ENCODE peak calls at places on chromosomes 13 and 19, in six cellular contexts. One of them, this sample, is unnamed.

GRCh38 chr13:94329754-94330551 is 149.5 kb downstream of the DCT start:
- DNase-seq in epithelial cell of esophagus: peak
- DNase-seq in fibroblast of pulmonary artery: peak
- DNase-seq in activated CD8-positive, alpha-beta T cell treated with anti-CD3 and anti-CD28 coated beads for 36 hours: no peak
- DNase-seq in HFF-Myc: peak
- DNase-seq in MM.1S: no peak
- DNase-seq in this sample: no peak

GRCh38 chr13:74070513-74070912 is 63.7 kb downstream of the KLF12 start:
- DNase-seq in activated CD8-positive, alpha-beta T cell treated with anti-CD3 and anti-CD28 coated beads for 36 hours: no peak
- DNase-seq in HFF-Myc: no peak
- DNase-seq in fibroblast of pulmonary artery: no peak
- DNase-seq in epithelial cell of esophagus: no peak
- DNase-seq in MM.1S: no peak
- DNase-seq in this sample: no peak

GRCh38 chr13:113886561-113887112 is 22.8 kb upstream of the GAS6 start:
- DNase-seq in HFF-Myc: no peak
- DNase-seq in fibroblast of pulmonary artery: no peak
- DNase-seq in activated CD8-positive, alpha-beta T cell treated with anti-CD3 and anti-CD28 coated beads for 36 hours: no peak
- DNase-seq in epithelial cell of esophagus: no peak
- DNase-seq in MM.1S: peak
- DNase-seq in this sample: no peak

GRCh38 chr19:3506384-3507340 is 551 bp downstream of the FZR1 start:
- DNase-seq in fibroblast of pulmonary artery: no peak
- DNase-seq in activated CD8-positive, alpha-beta T cell treated with anti-CD3 and anti-CD28 coated beads for 36 hours: peak
- DNase-seq in MM.1S: peak
- DNase-seq in HFF-Myc: no peak
- DNase-seq in epithelial cell of esophagus: no peak
- DNase-seq in this sample: peak

GRCh38 chr19:54299515-54299914 is 13.5 kb downstream of the LILRA5 start:
- DNase-seq in MM.1S: no peak
- DNase-seq in activated CD8-positive, alpha-beta T cell treated with anti-CD3 and anti-CD28 coated beads for 36 hours: no peak
- DNase-seq in epithelial cell of esophagus: no peak
- DNase-seq in fibroblast of pulmonary artery: no peak
- DNase-seq in HFF-Myc: no peak
- DNase-seq in this sample: no peak

GRCh38 chr19:2487780-2488330 is 11.9 kb downstream of the GADD45B start:
- DNase-seq in fibroblast of pulmonary artery: no peak
- DNase-seq in HFF-Myc: no peak
- DNase-seq in activated CD8-positive, alpha-beta T cell treated with anti-CD3 and anti-CD28 coated beads for 36 hours: no peak
- DNase-seq in MM.1S: no peak
- DNase-seq in epithelial cell of esophagus: no peak
- DNase-seq in this sample: no peak

GRCh38 chr19:43224855-43225253 is 19.4 kb upstream of the PSG4 start:
- DNase-seq in MM.1S: no peak
- DNase-seq in fibroblast of pulmonary artery: no peak
- DNase-seq in epithelial cell of esophagus: no peak
- DNase-seq in HFF-Myc: no peak
- DNase-seq in activated CD8-positive, alpha-beta T cell treated with anti-CD3 and anti-CD28 coated beads for 36 hours: no peak
- DNase-seq in this sample: no peak

GRCh38 chr19:48627211-48627864 is 8.0 kb downstream of the SPHK2 start:
- DNase-seq in activated CD8-positive, alpha-beta T cell treated with anti-CD3 and anti-CD28 coated beads for 36 hours: peak
- DNase-seq in fibroblast of pulmonary artery: no peak
- DNase-seq in HFF-Myc: no peak
- DNase-seq in MM.1S: no peak
- DNase-seq in epithelial cell of esophagus: peak
- DNase-seq in this sample: no peak

GRCh38 chr13:79549355-79550106 is 68.6 kb downstream of the NDFIP2 start:
- DNase-seq in HFF-Myc: no peak
- DNase-seq in MM.1S: no peak
- DNase-seq in activated CD8-positive, alpha-beta T cell treated with anti-CD3 and anti-CD28 coated beads for 36 hours: no peak
- DNase-seq in epithelial cell of esophagus: no peak
- DNase-seq in fibroblast of pulmonary artery: peak
- DNase-seq in this sample: no peak

GRCh38 chr19:55179570-55180484 is at the start of gene SYT5:
- DNase-seq in activated CD8-positive, alpha-beta T cell treated with anti-CD3 and anti-CD28 coated beads for 36 hours: peak
- DNase-seq in MM.1S: peak
- DNase-seq in epithelial cell of esophagus: peak
- DNase-seq in HFF-Myc: no peak
- DNase-seq in fibroblast of pulmonary artery: no peak
- DNase-seq in this sample: peak

GRCh38 chr19:49812452-49812996 is 568 bp downstream of the FUZ start:
- DNase-seq in activated CD8-positive, alpha-beta T cell treated with anti-CD3 and anti-CD28 coated beads for 36 hours: no peak
- DNase-seq in MM.1S: no peak
- DNase-seq in epithelial cell of esophagus: no peak
- DNase-seq in fibroblast of pulmonary artery: no peak
- DNase-seq in HFF-Myc: no peak
- DNase-seq in this sample: no peak

GRCh38 chr19:1410789-1411188 is 3.4 kb downstream of the DAZAP1 start:
- DNase-seq in activated CD8-positive, alpha-beta T cell treated with anti-CD3 and anti-CD28 coated beads for 36 hours: no peak
- DNase-seq in epithelial cell of esophagus: no peak
- DNase-seq in fibroblast of pulmonary artery: no peak
- DNase-seq in MM.1S: no peak
- DNase-seq in HFF-Myc: no peak
- DNase-seq in this sample: no peak
- TF ChIP-seq CTCF in activated CD8-positive, alpha-beta T cell treated with anti-CD3 and anti-CD28 coated beads for 36 hours: no peak
- TF ChIP-seq CTCF in epithelial cell of esophagus: no peak
- TF ChIP-seq CTCF in fibroblast of pulmonary artery: no peak
- TF ChIP-seq CTCF in MM.1S: no peak
- TF ChIP-seq CTCF in HFF-Myc: no peak
- TF ChIP-seq CTCF in this sample: no peak

DNA sequence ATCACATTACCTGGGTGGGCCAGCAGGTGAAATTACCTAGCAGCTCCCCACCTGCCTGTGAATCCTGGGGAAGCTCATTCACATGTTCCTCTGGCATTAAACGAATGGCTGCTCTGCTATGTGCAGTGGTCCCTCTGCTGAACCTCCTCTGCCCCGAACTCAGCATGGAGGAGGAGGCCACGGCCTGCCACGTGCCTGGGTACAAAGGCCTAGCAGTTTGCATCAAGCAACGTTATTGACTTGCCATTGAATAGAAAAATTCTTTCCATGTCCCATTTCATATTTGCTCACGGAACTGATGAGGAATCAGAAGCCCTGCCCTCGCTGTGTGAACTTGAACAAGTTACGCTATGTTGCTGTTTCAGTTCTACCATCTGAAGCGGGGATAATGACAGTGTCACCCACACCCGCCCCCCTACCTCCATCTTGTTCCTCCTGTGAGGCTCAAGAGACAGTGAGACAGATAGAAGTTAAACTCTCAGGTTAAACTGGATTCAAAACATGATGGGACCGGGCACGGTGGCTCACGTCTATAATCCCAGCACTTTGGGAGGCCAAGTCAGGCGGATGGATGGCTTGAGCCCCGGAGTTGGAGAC is 25.3 kb downstream of the SLC7A1 start:
- DNase-seq in activated CD8-positive, alpha-beta T cell treated with anti-CD3 and anti-CD28 coated beads for 36 hours: no peak
- DNase-seq in fibroblast of pulmonary artery: no peak
- DNase-seq in HFF-Myc: no peak
- DNase-seq in epithelial cell of esophagus: no peak
- DNase-seq in MM.1S: no peak
- DNase-seq in this sample: no peak
- TF ChIP-seq CTCF in activated CD8-positive, alpha-beta T cell treated with anti-CD3 and anti-CD28 coated beads for 36 hours: no peak
- TF ChIP-seq CTCF in fibroblast of pulmonary artery: no peak
- TF ChIP-seq CTCF in HFF-Myc: no peak
- TF ChIP-seq CTCF in epithelial cell of esophagus: no peak
- TF ChIP-seq CTCF in MM.1S: no peak
- TF ChIP-seq CTCF in this sample: no peak

GRCh38 chr19:57802269-57802668 is 12.4 kb downstream of the ZNF552 start:
- DNase-seq in epithelial cell of esophagus: no peak
- DNase-seq in MM.1S: no peak
- DNase-seq in fibroblast of pulmonary artery: no peak
- DNase-seq in HFF-Myc: no peak
- DNase-seq in activated CD8-positive, alpha-beta T cell treated with anti-CD3 and anti-CD28 coated beads for 36 hours: no peak
- DNase-seq in this sample: no peak
- TF ChIP-seq CTCF in epithelial cell of esophagus: no peak
- TF ChIP-seq CTCF in MM.1S: no peak
- TF ChIP-seq CTCF in fibroblast of pulmonary artery: no peak
- TF ChIP-seq CTCF in HFF-Myc: no peak
- TF ChIP-seq CTCF in activated CD8-positive, alpha-beta T cell treated with anti-CD3 and anti-CD28 coated beads for 36 hours: no peak
- TF ChIP-seq CTCF in this sample: no peak

GRCh38 chr19:29415507-29415906 is 110.3 kb upstream of the VSTM2B start:
- DNase-seq in MM.1S: no peak
- DNase-seq in activated CD8-positive, alpha-beta T cell treated with anti-CD3 and anti-CD28 coated beads for 36 hours: no peak
- DNase-seq in epithelial cell of esophagus: no peak
- DNase-seq in fibroblast of pulmonary artery: no peak
- DNase-seq in HFF-Myc: no peak
- DNase-seq in this sample: no peak
- TF ChIP-seq CTCF in MM.1S: no peak
- TF ChIP-seq CTCF in activated CD8-positive, alpha-beta T cell treated with anti-CD3 and anti-CD28 coated beads for 36 hours: no peak
- TF ChIP-seq CTCF in epithelial cell of esophagus: no peak
- TF ChIP-seq CTCF in fibroblast of pulmonary artery: no peak
- TF ChIP-seq CTCF in HFF-Myc: no peak
- TF ChIP-seq CTCF in this sample: no peak

GRCh38 chr13:38530492-38530891 is 156.4 kb upstream of the FREM2 start:
- DNase-seq in MM.1S: no peak
- DNase-seq in fibroblast of pulmonary artery: peak
- DNase-seq in HFF-Myc: peak
- DNase-seq in activated CD8-positive, alpha-beta T cell treated with anti-CD3 and anti-CD28 coated beads for 36 hours: no peak
- DNase-seq in epithelial cell of esophagus: peak
- DNase-seq in this sample: no peak
- TF ChIP-seq CTCF in MM.1S: peak
- TF ChIP-seq CTCF in fibroblast of pulmonary artery: peak
- TF ChIP-seq CTCF in HFF-Myc: peak
- TF ChIP-seq CTCF in activated CD8-positive, alpha-beta T cell treated with anti-CD3 and anti-CD28 coated beads for 36 hours: no peak
- TF ChIP-seq CTCF in epithelial cell of esophagus: peak
- TF ChIP-seq CTCF in this sample: peak

GRCh38 chr13:46905249-46905648 is 8.4 kb upstream of the HTR2A start:
- DNase-seq in activated CD8-positive, alpha-beta T cell treated with anti-CD3 and anti-CD28 coated beads for 36 hours: no peak
- DNase-seq in HFF-Myc: no peak
- DNase-seq in fibroblast of pulmonary artery: peak
- DNase-seq in MM.1S: no peak
- DNase-seq in epithelial cell of esophagus: peak
- DNase-seq in this sample: no peak
- TF ChIP-seq CTCF in activated CD8-positive, alpha-beta T cell treated with anti-CD3 and anti-CD28 coated beads for 36 hours: no peak
- TF ChIP-seq CTCF in HFF-Myc: no peak
- TF ChIP-seq CTCF in fibroblast of pulmonary artery: peak
- TF ChIP-seq CTCF in MM.1S: no peak
- TF ChIP-seq CTCF in epithelial cell of esophagus: no peak
- TF ChIP-seq CTCF in this sample: no peak

GRCh38 chr13:98796191-98796590 is 43.7 kb upstream of the SLC15A1 start:
- DNase-seq in activated CD8-positive, alpha-beta T cell treated with anti-CD3 and anti-CD28 coated beads for 36 hours: no peak
- DNase-seq in fibroblast of pulmonary artery: no peak
- DNase-seq in epithelial cell of esophagus: no peak
- DNase-seq in MM.1S: no peak
- DNase-seq in HFF-Myc: no peak
- DNase-seq in this sample: no peak

GRCh38 chr13:98792321-98792720 is 39.8 kb upstream of the SLC15A1 start:
- DNase-seq in epithelial cell of esophagus: no peak
- DNase-seq in activated CD8-positive, alpha-beta T cell treated with anti-CD3 and anti-CD28 coated beads for 36 hours: no peak
- DNase-seq in HFF-Myc: no peak
- DNase-seq in MM.1S: no peak
- DNase-seq in fibroblast of pulmonary artery: no peak
- DNase-seq in this sample: no peak

GRCh38 chr13:98792784-98793183 is 40.3 kb upstream of the SLC15A1 start:
- DNase-seq in MM.1S: no peak
- DNase-seq in fibroblast of pulmonary artery: no peak
- DNase-seq in epithelial cell of esophagus: no peak
- DNase-seq in HFF-Myc: no peak
- DNase-seq in activated CD8-positive, alpha-beta T cell treated with anti-CD3 and anti-CD28 coated beads for 36 hours: no peak
- DNase-seq in this sample: no peak

GRCh38 chr13:98795220-98795619 is 42.7 kb upstream of the SLC15A1 start:
- DNase-seq in fibroblast of pulmonary artery: no peak
- DNase-seq in MM.1S: no peak
- DNase-seq in epithelial cell of esophagus: no peak
- DNase-seq in activated CD8-positive, alpha-beta T cell treated with anti-CD3 and anti-CD28 coated beads for 36 hours: no peak
- DNase-seq in HFF-Myc: no peak
- DNase-seq in this sample: no peak

GRCh38 chr13:98794498-98794897 is 42.0 kb upstream of the SLC15A1 start:
- DNase-seq in epithelial cell of esophagus: no peak
- DNase-seq in activated CD8-positive, alpha-beta T cell treated with anti-CD3 and anti-CD28 coated beads for 36 hours: no peak
- DNase-seq in MM.1S: no peak
- DNase-seq in fibroblast of pulmonary artery: no peak
- DNase-seq in HFF-Myc: no peak
- DNase-seq in this sample: peak
- TF ChIP-seq CTCF in epithelial cell of esophagus: no peak
- TF ChIP-seq CTCF in activated CD8-positive, alpha-beta T cell treated with anti-CD3 and anti-CD28 coated beads for 36 hours: no peak
- TF ChIP-seq CTCF in MM.1S: no peak
- TF ChIP-seq CTCF in fibroblast of pulmonary artery: no peak
- TF ChIP-seq CTCF in HFF-Myc: no peak
- TF ChIP-seq CTCF in this sample: peak

GRCh38 chr13:100440756-100441421 is 147.7 kb downstream of the GGACT start:
- DNase-seq in epithelial cell of esophagus: no peak
- DNase-seq in HFF-Myc: no peak
- DNase-seq in MM.1S: no peak
- DNase-seq in fibroblast of pulmonary artery: peak
- DNase-seq in activated CD8-positive, alpha-beta T cell treated with anti-CD3 and anti-CD28 coated beads for 36 hours: no peak
- DNase-seq in this sample: no peak

GRCh38 chr13:100443278-100443997 is 145.2 kb downstream of the GGACT start:
- DNase-seq in MM.1S: no peak
- DNase-seq in fibroblast of pulmonary artery: no peak
- DNase-seq in HFF-Myc: no peak
- DNase-seq in activated CD8-positive, alpha-beta T cell treated with anti-CD3 and anti-CD28 coated beads for 36 hours: no peak
- DNase-seq in epithelial cell of esophagus: no peak
- DNase-seq in this sample: no peak

GRCh38 chr13:100443998-100444328 is 144.6 kb downstream of the GGACT start:
- DNase-seq in HFF-Myc: no peak
- DNase-seq in epithelial cell of esophagus: no peak
- DNase-seq in activated CD8-positive, alpha-beta T cell treated with anti-CD3 and anti-CD28 coated beads for 36 hours: no peak
- DNase-seq in fibroblast of pulmonary artery: no peak
- DNase-seq in MM.1S: no peak
- DNase-seq in this sample: no peak

GRCh38 chr13:100439247-100439955 is 149.2 kb downstream of the GGACT start:
- DNase-seq in MM.1S: no peak
- DNase-seq in epithelial cell of esophagus: no peak
- DNase-seq in activated CD8-positive, alpha-beta T cell treated with anti-CD3 and anti-CD28 coated beads for 36 hours: no peak
- DNase-seq in fibroblast of pulmonary artery: no peak
- DNase-seq in HFF-Myc: no peak
- DNase-seq in this sample: no peak

DNA sequence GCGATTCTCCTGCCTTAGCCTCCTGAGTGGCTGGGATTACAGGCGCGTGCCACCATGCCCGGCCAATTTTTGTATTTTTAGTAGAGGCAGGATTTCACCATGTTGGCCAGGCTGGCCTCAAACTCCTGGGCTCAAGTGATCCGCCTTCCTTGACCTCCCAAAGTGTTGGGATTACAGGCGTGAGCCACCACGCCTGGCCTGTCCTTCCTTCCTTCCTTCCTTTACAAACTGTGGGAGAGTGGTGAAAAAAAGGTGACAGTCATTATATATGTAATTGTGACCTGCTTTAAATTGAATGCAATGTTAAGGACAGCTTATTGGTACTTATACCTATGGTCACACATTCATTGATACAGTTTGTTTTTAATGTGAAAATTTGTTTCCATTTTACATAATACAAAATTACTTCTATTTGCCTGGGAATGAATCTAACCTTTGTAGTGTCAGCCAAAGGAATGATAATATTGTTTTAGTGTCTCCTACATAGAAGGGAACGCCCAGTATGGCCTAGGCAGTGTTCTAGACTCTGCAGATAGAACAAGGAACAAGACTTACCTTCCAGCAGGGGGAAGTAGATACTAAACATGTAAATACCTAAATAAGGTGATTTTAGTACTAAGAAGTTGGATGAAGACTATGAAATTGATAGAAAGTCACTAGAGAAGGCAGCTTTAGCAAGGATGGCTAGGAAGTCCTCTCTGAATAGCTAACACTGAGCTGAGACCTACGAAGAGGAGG is 146.3 kb downstream of the GGACT start:
- DNase-seq in fibroblast of pulmonary artery: no peak
- DNase-seq in activated CD8-positive, alpha-beta T cell treated with anti-CD3 and anti-CD28 coated beads for 36 hours: no peak
- DNase-seq in epithelial cell of esophagus: no peak
- DNase-seq in HFF-Myc: no peak
- DNase-seq in MM.1S: no peak
- DNase-seq in this sample: peak
- TF ChIP-seq CTCF in fibroblast of pulmonary artery: no peak
- TF ChIP-seq CTCF in activated CD8-positive, alpha-beta T cell treated with anti-CD3 and anti-CD28 coated beads for 36 hours: no peak
- TF ChIP-seq CTCF in epithelial cell of esophagus: no peak
- TF ChIP-seq CTCF in HFF-Myc: no peak
- TF ChIP-seq CTCF in MM.1S: no peak
- TF ChIP-seq CTCF in this sample: no peak